ENCODE peak calls at places on chromosome 14, in ten cellular contexts. S is HCT116, V is HepG2, P is K562, R is suprapubic skin, M is sigmoid colon, Y is SK-N-SH, J is H1, N is HL-60, B is stomach. D is an unnamed sample.

GRCh38 chr14:91367173-91368171 is 50.1 kb downstream of the CCDC88C start:
- DNase-seq in S (no peak), V (no peak), P (no peak), R (no peak), M (no peak), Y (no peak), J (no peak), N (peak), B (peak), D (no peak)

GRCh38 chr14:89303452-89304435 is 113.3 kb downstream of the FOXN3 start:
- DNase-seq in S (no peak), V (peak), P (no peak), R (peak), M (peak), Y (no peak), J (no peak), N (peak), B (peak), D (no peak)

GRCh38 chr14:105419305-105420091 is at the start of gene MTA1:
- DNase-seq in S (no peak), V (peak), P (peak), R (peak), M (no peak), Y (peak), J (no peak), N (no peak), B (peak), D (no peak)

GRCh38 chr14:90491221-90491867 is 94.5 kb downstream of the CALM1 start:
- DNase-seq in S (no peak), V (no peak), P (peak), R (no peak), M (peak), Y (peak), J (peak), N (no peak), B (no peak), D (no peak)

GRCh38 chr14:20332386-20332945 is 613 bp downstream of the CCNB1IP1 start:
- DNase-seq in S (no peak), V (peak), P (peak), R (no peak), M (no peak), Y (peak), J (no peak), N (no peak), B (no peak), D (no peak)

GRCh38 chr14:81329640-81330385 is 70.3 kb downstream of the STON2 start:
- DNase-seq in S (no peak), V (no peak), P (no peak), R (no peak), M (no peak), Y (no peak), J (no peak), N (no peak), B (no peak), D (no peak)

GRCh38 chr14:102875652-102876051 is 46.8 kb upstream of the AMN start:
- DNase-seq in S (no peak), V (no peak), P (no peak), R (no peak), M (no peak), Y (no peak), J (no peak), N (no peak), B (no peak), D (no peak)

GRCh38 chr14:47277703-47278102 is 397.7 kb downstream of the MDGA2 start:
- DNase-seq in S (no peak), V (no peak), P (no peak), R (no peak), M (no peak), Y (no peak), J (no peak), N (no peak), B (no peak), D (no peak)

GRCh38 chr14:98015921-98016320 is 1218.7 kb downstream of the VRK1 start:
- DNase-seq in S (no peak), V (no peak), P (no peak), R (no peak), M (no peak), Y (no peak), J (no peak), N (no peak), B (no peak), D (no peak)

GRCh38 chr14:91945776-91946305 is 1.7 kb downstream of the FBLN5 start:
- DNase-seq in S (no peak), V (no peak), P (no peak), R (no peak), M (no peak), Y (no peak), J (no peak), N (no peak), B (no peak), D (no peak)

GRCh38 chr14:29603721-29604120 is 323.9 kb downstream of the PRKD1 start:
- DNase-seq in S (no peak), V (no peak), P (no peak), R (no peak), M (no peak), Y (no peak), J (no peak), N (no peak), B (no peak), D (no peak)

GRCh38 chr14:76133103-76133502 is 18.6 kb upstream of the GPATCH2L start:
- DNase-seq in S (no peak), V (peak), P (peak), R (no peak), M (no peak), Y (no peak), J (no peak), N (peak), B (no peak), D (no peak)

GRCh38 chr14:104353221-104353920 is 215.0 kb downstream of the KIF26A start:
- DNase-seq in S (no peak), V (no peak), P (no peak), R (peak), M (peak), Y (no peak), J (no peak), N (no peak), B (peak), D (no peak)
- TF ChIP-seq CTCF in S (no peak), V (no peak), P (no peak), R (no peak), M (no peak), Y (no peak), J (no peak), N (no peak), B (no peak), D (no peak)

GRCh38 chr14:100215330-100215885 is 23.5 kb upstream of the YY1 start:
- DNase-seq in S (no peak), V (no peak), P (peak), R (no peak), M (no peak), Y (no peak), J (no peak), N (no peak), B (no peak), D (no peak)

GRCh38 chr14:100214768-100215079 is 24.2 kb upstream of the YY1 start:
- DNase-seq in S (no peak), V (no peak), P (no peak), R (no peak), M (no peak), Y (no peak), J (no peak), N (no peak), B (no peak), D (no peak)

GRCh38 chr14:100212476-100213333 is 26.2 kb upstream of the YY1 start:
- DNase-seq in S (no peak), V (no peak), P (peak), R (no peak), M (no peak), Y (no peak), J (no peak), N (no peak), B (no peak), D (no peak)

GRCh38 chr14:100213587-100213955 is 25.4 kb upstream of the YY1 start:
- DNase-seq in S (no peak), V (no peak), P (no peak), R (no peak), M (no peak), Y (no peak), J (no peak), N (no peak), B (no peak), D (no peak)

DNA sequence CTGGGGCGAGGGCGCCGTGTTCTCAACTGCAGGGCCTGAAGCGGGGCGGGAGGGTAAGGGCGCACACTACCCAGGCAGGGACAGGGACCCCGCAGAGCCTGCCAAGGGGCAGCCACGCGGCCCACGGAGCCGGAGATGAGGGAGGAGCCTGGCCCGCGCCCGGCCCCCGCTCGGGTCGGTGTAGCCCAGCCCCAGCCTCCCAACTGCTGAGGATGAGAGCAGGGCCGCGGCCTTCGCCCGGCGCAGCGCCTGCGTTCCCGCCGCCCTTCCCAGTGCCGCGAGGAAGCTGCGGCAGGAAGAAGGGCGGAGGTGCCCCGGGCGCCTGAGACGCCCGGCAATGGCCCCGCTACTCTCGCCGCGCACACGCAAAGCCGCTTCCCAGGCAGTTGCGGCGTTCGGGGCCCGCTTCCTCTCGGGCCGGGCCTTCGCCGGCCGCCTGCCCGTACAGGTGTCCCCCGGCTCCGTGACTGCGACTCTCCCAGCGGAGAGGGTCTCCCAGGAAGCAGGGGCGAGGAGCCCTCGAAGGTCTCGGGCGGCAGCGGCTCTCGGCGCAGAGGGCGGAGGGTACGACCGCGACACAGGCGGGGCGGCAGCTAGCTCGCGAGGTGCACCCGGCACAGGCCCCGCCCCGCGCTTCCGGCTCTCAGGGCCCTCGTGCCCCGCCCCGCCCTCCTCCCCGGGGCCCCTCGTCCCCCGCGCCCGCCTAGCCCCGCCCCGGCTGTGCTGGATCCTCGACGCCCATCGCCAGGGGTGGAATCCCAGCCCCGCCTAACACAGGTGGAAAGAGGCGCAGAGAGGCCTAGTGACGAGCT is 24.8 kb upstream of the YY1 start:
- DNase-seq in S (peak), V (peak), P (peak), R (peak), M (peak), Y (peak), J (peak), N (peak), B (peak), D (no peak)
- TF ChIP-seq POLR2AphosphoS5 in S (peak), V (peak), P (peak), R (peak), M (peak), Y (peak), J (peak), N (peak), B (peak), D (peak)

DNA sequence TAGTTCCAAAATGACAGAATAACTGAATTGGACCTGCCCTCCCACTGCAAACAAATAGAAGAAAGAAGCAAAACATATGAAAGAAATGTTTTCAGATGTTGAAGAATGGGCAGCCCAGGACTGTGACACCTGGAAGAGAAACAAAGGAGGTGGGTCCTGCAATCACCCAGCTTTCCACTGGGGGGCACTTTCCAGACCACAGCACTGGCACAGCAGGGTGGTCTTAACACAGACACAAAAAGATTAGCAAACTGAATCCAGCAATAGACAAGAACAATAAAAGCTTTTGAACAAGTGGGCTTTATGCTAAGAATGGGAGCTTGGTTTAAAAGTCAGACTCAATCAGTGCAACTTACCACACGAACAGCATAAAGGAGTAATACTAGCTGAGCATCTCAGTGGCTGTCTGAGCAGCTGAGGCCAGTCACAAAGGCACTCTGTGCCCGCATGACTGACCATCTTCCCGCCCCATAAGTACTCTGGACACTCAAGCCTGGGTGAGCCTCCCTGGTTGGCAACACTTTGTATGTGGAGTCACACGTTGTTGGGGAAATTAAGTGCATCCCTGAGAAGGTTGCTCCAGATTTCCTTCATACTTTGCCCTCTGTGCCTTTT is 27.7 kb downstream of the JKAMP start:
- DNase-seq in S (no peak), V (no peak), P (no peak), R (no peak), M (no peak), Y (peak), J (peak), N (no peak), B (no peak), D (no peak)
- TF ChIP-seq CTCF in S (peak), V (peak), P (peak), R (no peak), M (no peak), Y (peak), J (peak), N (no peak), B (no peak), D (peak)

GRCh38 chr14:99744873-99745224 is 48.4 kb upstream of the EML1 start:
- DNase-seq in S (no peak), V (no peak), P (no peak), R (no peak), M (no peak), Y (no peak), J (no peak), N (no peak), B (no peak), D (no peak)

GRCh38 chr14:99747167-99747566 is 46.0 kb upstream of the EML1 start:
- DNase-seq in S (no peak), V (no peak), P (no peak), R (no peak), M (no peak), Y (no peak), J (no peak), N (no peak), B (no peak), D (no peak)

GRCh38 chr14:99744199-99744872 is 48.9 kb upstream of the EML1 start:
- DNase-seq in S (no peak), V (no peak), P (no peak), R (no peak), M (no peak), Y (no peak), J (no peak), N (no peak), B (no peak), D (no peak)

GRCh38 chr14:99747582-99748330 is 45.5 kb upstream of the EML1 start:
- DNase-seq in S (no peak), V (no peak), P (no peak), R (no peak), M (no peak), Y (no peak), J (no peak), N (no peak), B (no peak), D (no peak)

DNA sequence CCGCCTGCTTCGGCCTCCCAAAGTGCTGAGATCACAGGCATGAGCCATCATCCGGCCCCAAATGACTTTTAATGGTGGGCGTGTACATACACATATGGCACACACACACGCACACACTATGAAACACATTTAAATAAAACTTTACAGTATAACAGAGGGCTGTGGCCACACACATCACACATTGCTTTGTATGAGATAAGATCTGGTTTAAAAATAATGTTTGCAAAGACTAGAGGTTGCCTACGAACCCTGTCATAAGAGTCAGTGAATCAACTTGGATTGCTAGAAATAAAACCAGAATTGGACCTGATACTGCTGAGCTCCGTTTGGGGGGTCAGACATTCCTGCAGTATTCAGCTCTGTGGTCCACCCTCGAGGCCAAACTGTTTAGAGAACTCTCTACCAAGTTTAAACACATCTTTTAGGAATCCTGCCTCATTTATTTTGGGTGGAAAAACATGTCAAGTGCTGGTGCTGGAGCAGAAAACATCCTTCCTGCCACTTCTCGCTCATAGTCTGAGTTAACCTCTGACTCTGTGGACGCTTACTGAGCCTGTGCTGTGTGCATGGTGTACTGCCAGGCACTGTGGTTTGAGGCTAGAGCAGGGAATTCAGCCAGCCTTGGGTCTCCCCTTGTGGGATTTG is 47.8 kb upstream of the EML1 start:
- DNase-seq in S (no peak), V (no peak), P (no peak), R (no peak), M (no peak), Y (no peak), J (no peak), N (no peak), B (no peak), D (no peak)
- TF ChIP-seq POLR2AphosphoS5 in S (no peak), V (no peak), P (no peak), R (no peak), M (no peak), Y (no peak), J (no peak), N (no peak), B (peak), D (no peak)

DNA sequence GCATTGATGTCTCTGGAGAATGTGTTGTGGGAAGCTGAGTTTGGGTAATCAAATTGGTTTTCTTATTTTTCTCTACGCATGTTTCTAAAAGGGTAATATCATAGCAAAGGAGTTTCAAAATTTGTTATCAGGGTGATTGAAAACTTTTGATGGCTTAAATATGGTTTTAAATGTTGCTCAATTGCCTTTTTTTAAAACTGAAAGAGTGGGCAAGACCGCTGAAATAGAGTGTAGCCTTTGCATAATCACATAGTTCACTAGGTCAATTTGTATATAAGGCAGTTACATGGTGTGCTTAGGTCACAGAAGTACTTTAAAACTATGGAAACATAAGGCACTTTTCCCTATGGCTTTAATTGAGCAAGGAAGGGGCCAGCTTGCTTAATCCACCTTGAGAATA is 167.4 kb downstream of the SNAPC1 start:
- DNase-seq in S (no peak), V (no peak), P (no peak), R (no peak), M (no peak), Y (no peak), J (no peak), N (no peak), B (no peak), D (no peak)
- TF ChIP-seq CTCF in S (no peak), V (no peak), P (no peak), R (no peak), M (no peak), Y (no peak), J (no peak), N (no peak), B (no peak), D (no peak)